ENCODE peak calls at places on chromosome 6, in ten cellular contexts. One of them, this sample, is unnamed.

GRCh38 chr6:158737082-158737709 is 82.0 kb downstream of the EZR start:
- DNase-seq in brain microvascular endothelial cell: no peak
- DNase-seq in glutamatergic neuron: no peak
- DNase-seq in epithelial cell of esophagus: no peak
- DNase-seq in endodermal cell: no peak
- DNase-seq in AG04450: no peak
- DNase-seq in AG10803: no peak
- DNase-seq in mammary epithelial cell: no peak
- DNase-seq in left ventricle myocardium inferior: no peak
- DNase-seq in fibroblast of mammary gland: no peak
- DNase-seq in this sample: no peak

GRCh38 chr6:72704979-72705378 is 83.1 kb downstream of the KCNQ5 start:
- DNase-seq in brain microvascular endothelial cell: no peak
- DNase-seq in glutamatergic neuron: no peak
- DNase-seq in epithelial cell of esophagus: peak; percentile 27
- DNase-seq in endodermal cell: no peak
- DNase-seq in AG04450: no peak
- DNase-seq in AG10803: no peak
- DNase-seq in mammary epithelial cell: no peak
- DNase-seq in left ventricle myocardium inferior: no peak
- DNase-seq in fibroblast of mammary gland: peak; percentile 5
- DNase-seq in this sample: no peak

GRCh38 chr6:138577151-138577915 is 78.0 kb upstream of the NHSL1 start:
- DNase-seq in brain microvascular endothelial cell: no peak
- DNase-seq in glutamatergic neuron: peak; percentile 35
- DNase-seq in epithelial cell of esophagus: no peak
- DNase-seq in endodermal cell: no peak
- DNase-seq in AG04450: no peak
- DNase-seq in AG10803: no peak
- DNase-seq in mammary epithelial cell: no peak
- DNase-seq in left ventricle myocardium inferior: no peak
- DNase-seq in fibroblast of mammary gland: no peak
- DNase-seq in this sample: peak; percentile 24

GRCh38 chr6:151782560-151782959 is 24.9 kb upstream of the ESR1 start:
- DNase-seq in brain microvascular endothelial cell: no peak
- DNase-seq in glutamatergic neuron: no peak
- DNase-seq in epithelial cell of esophagus: no peak
- DNase-seq in endodermal cell: no peak
- DNase-seq in AG04450: no peak
- DNase-seq in AG10803: no peak
- DNase-seq in mammary epithelial cell: no peak
- DNase-seq in left ventricle myocardium inferior: no peak
- DNase-seq in fibroblast of mammary gland: no peak
- DNase-seq in this sample: no peak

GRCh38 chr6:86536121-86536520 is 401.2 kb upstream of the HTR1E start:
- DNase-seq in brain microvascular endothelial cell: no peak
- DNase-seq in glutamatergic neuron: no peak
- DNase-seq in epithelial cell of esophagus: no peak
- DNase-seq in endodermal cell: no peak
- DNase-seq in AG04450: no peak
- DNase-seq in AG10803: no peak
- DNase-seq in mammary epithelial cell: no peak
- DNase-seq in left ventricle myocardium inferior: no peak
- DNase-seq in fibroblast of mammary gland: no peak
- DNase-seq in this sample: no peak

GRCh38 chr6:162819284-162819683 is 91.5 kb downstream of the PACRG start:
- DNase-seq in brain microvascular endothelial cell: no peak
- DNase-seq in glutamatergic neuron: no peak
- DNase-seq in epithelial cell of esophagus: no peak
- DNase-seq in endodermal cell: no peak
- DNase-seq in AG04450: no peak
- DNase-seq in AG10803: no peak
- DNase-seq in mammary epithelial cell: no peak
- DNase-seq in left ventricle myocardium inferior: no peak
- DNase-seq in fibroblast of mammary gland: no peak
- DNase-seq in this sample: no peak

GRCh38 chr6:22041797-22042489 is 254.9 kb downstream of the PRL start:
- DNase-seq in brain microvascular endothelial cell: peak; percentile 38
- DNase-seq in glutamatergic neuron: no peak
- DNase-seq in epithelial cell of esophagus: peak; percentile 22
- DNase-seq in endodermal cell: no peak
- DNase-seq in AG04450: peak; percentile 15
- DNase-seq in AG10803: peak; percentile 79
- DNase-seq in mammary epithelial cell: peak; percentile 23
- DNase-seq in left ventricle myocardium inferior: no peak
- DNase-seq in fibroblast of mammary gland: peak; percentile 74
- DNase-seq in this sample: no peak

GRCh38 chr6:37480951-37481597 is 18.6 kb downstream of the CCDC167 start:
- DNase-seq in brain microvascular endothelial cell: no peak
- DNase-seq in glutamatergic neuron: no peak
- DNase-seq in epithelial cell of esophagus: no peak
- DNase-seq in endodermal cell: peak; percentile 51
- DNase-seq in AG04450: no peak
- DNase-seq in AG10803: no peak
- DNase-seq in mammary epithelial cell: no peak
- DNase-seq in left ventricle myocardium inferior: no peak
- DNase-seq in fibroblast of mammary gland: no peak
- DNase-seq in this sample: no peak

GRCh38 chr6:490251-491037 is 98.9 kb downstream of the IRF4 start:
- DNase-seq in brain microvascular endothelial cell: no peak
- DNase-seq in glutamatergic neuron: no peak
- DNase-seq in epithelial cell of esophagus: no peak
- DNase-seq in endodermal cell: no peak
- DNase-seq in AG04450: no peak
- DNase-seq in AG10803: no peak
- DNase-seq in mammary epithelial cell: no peak
- DNase-seq in left ventricle myocardium inferior: no peak
- DNase-seq in fibroblast of mammary gland: no peak
- DNase-seq in this sample: no peak

GRCh38 chr6:165729307-165729936 is 66.4 kb upstream of the PDE10A start:
- DNase-seq in brain microvascular endothelial cell: peak; percentile 36
- DNase-seq in glutamatergic neuron: peak; percentile 45
- DNase-seq in epithelial cell of esophagus: peak; percentile 20
- DNase-seq in endodermal cell: peak; percentile 83
- DNase-seq in AG04450: no peak
- DNase-seq in AG10803: no peak
- DNase-seq in mammary epithelial cell: peak; percentile 1
- DNase-seq in left ventricle myocardium inferior: no peak
- DNase-seq in fibroblast of mammary gland: peak; percentile 14
- DNase-seq in this sample: peak; percentile 66

GRCh38 chr6:139364302-139364981 is 10.0 kb downstream of the CITED2 start:
- DNase-seq in brain microvascular endothelial cell: no peak
- DNase-seq in glutamatergic neuron: no peak
- DNase-seq in epithelial cell of esophagus: peak; percentile 52
- DNase-seq in endodermal cell: no peak
- DNase-seq in AG04450: no peak
- DNase-seq in AG10803: peak; percentile 60
- DNase-seq in mammary epithelial cell: peak; percentile 27
- DNase-seq in left ventricle myocardium inferior: no peak
- DNase-seq in fibroblast of mammary gland: peak; percentile 66
- DNase-seq in this sample: peak; percentile 4

GRCh38 chr6:135673671-135674309 is 176.2 kb upstream of the AHI1 start:
- DNase-seq in brain microvascular endothelial cell: peak; percentile 35
- DNase-seq in glutamatergic neuron: no peak
- DNase-seq in epithelial cell of esophagus: no peak
- DNase-seq in endodermal cell: no peak
- DNase-seq in AG04450: no peak
- DNase-seq in AG10803: peak; percentile 12
- DNase-seq in mammary epithelial cell: no peak
- DNase-seq in left ventricle myocardium inferior: no peak
- DNase-seq in fibroblast of mammary gland: peak; percentile 58
- DNase-seq in this sample: no peak

GRCh38 chr6:159170999-159171712 is 2.0 kb downstream of the FNDC1 start:
- DNase-seq in brain microvascular endothelial cell: peak; percentile 84
- DNase-seq in glutamatergic neuron: no peak
- DNase-seq in epithelial cell of esophagus: peak; percentile 27
- DNase-seq in endodermal cell: no peak
- DNase-seq in AG04450: peak; percentile 36
- DNase-seq in AG10803: peak; percentile 82
- DNase-seq in mammary epithelial cell: peak; percentile 14
- DNase-seq in left ventricle myocardium inferior: peak; percentile 33
- DNase-seq in fibroblast of mammary gland: peak; percentile 72
- DNase-seq in this sample: no peak

GRCh38 chr6:112683926-112684325 is 336.8 kb downstream of the RFPL4B start:
- DNase-seq in brain microvascular endothelial cell: peak; percentile 28
- DNase-seq in glutamatergic neuron: no peak
- DNase-seq in epithelial cell of esophagus: peak; percentile 81
- DNase-seq in endodermal cell: no peak
- DNase-seq in AG04450: peak; percentile 61
- DNase-seq in AG10803: peak; percentile 95
- DNase-seq in mammary epithelial cell: peak; percentile 78
- DNase-seq in left ventricle myocardium inferior: no peak
- DNase-seq in fibroblast of mammary gland: peak; percentile 95
- DNase-seq in this sample: no peak

GRCh38 chr6:113073611-113074191 is 726.6 kb downstream of the RFPL4B start:
- DNase-seq in brain microvascular endothelial cell: no peak
- DNase-seq in glutamatergic neuron: no peak
- DNase-seq in epithelial cell of esophagus: peak; percentile 7
- DNase-seq in endodermal cell: no peak
- DNase-seq in AG04450: no peak
- DNase-seq in AG10803: peak; percentile 80
- DNase-seq in mammary epithelial cell: peak; percentile 9
- DNase-seq in left ventricle myocardium inferior: no peak
- DNase-seq in fibroblast of mammary gland: peak; percentile 67
- DNase-seq in this sample: no peak

GRCh38 chr6:161455848-161456247 is 182.0 kb upstream of the AGPAT4 start:
- DNase-seq in brain microvascular endothelial cell: no peak
- DNase-seq in glutamatergic neuron: no peak
- DNase-seq in epithelial cell of esophagus: no peak
- DNase-seq in endodermal cell: no peak
- DNase-seq in AG04450: no peak
- DNase-seq in AG10803: no peak
- DNase-seq in mammary epithelial cell: no peak
- DNase-seq in left ventricle myocardium inferior: no peak
- DNase-seq in fibroblast of mammary gland: no peak
- DNase-seq in this sample: no peak

GRCh38 chr6:83536034-83536646 is 23.8 kb downstream of the PRSS35 start:
- DNase-seq in brain microvascular endothelial cell: peak; percentile 57
- DNase-seq in glutamatergic neuron: peak; percentile 69
- DNase-seq in epithelial cell of esophagus: peak; percentile 66
- DNase-seq in endodermal cell: peak; percentile 91
- DNase-seq in AG04450: no peak
- DNase-seq in AG10803: peak; percentile 49
- DNase-seq in mammary epithelial cell: peak; percentile 30
- DNase-seq in left ventricle myocardium inferior: no peak
- DNase-seq in fibroblast of mammary gland: peak; percentile 62
- DNase-seq in this sample: peak; percentile 68

GRCh38 chr6:38943964-38944363 is 104.6 kb upstream of the GLP1R start:
- DNase-seq in brain microvascular endothelial cell: no peak
- DNase-seq in glutamatergic neuron: no peak
- DNase-seq in epithelial cell of esophagus: no peak
- DNase-seq in endodermal cell: peak; percentile 74
- DNase-seq in AG04450: no peak
- DNase-seq in AG10803: no peak
- DNase-seq in mammary epithelial cell: no peak
- DNase-seq in left ventricle myocardium inferior: no peak
- DNase-seq in fibroblast of mammary gland: no peak
- DNase-seq in this sample: no peak
- TF ChIP-seq CTCF in brain microvascular endothelial cell: peak; percentile 4
- TF ChIP-seq CTCF in glutamatergic neuron: no peak
- TF ChIP-seq CTCF in epithelial cell of esophagus: no peak
- TF ChIP-seq CTCF in endodermal cell: peak; percentile 72
- TF ChIP-seq CTCF in AG04450: no peak
- TF ChIP-seq CTCF in AG10803: no peak
- TF ChIP-seq CTCF in mammary epithelial cell: peak; percentile 12
- TF ChIP-seq CTCF in left ventricle myocardium inferior: no peak
- TF ChIP-seq CTCF in fibroblast of mammary gland: no peak
- TF ChIP-seq CTCF in this sample: peak; percentile 6

DNA sequence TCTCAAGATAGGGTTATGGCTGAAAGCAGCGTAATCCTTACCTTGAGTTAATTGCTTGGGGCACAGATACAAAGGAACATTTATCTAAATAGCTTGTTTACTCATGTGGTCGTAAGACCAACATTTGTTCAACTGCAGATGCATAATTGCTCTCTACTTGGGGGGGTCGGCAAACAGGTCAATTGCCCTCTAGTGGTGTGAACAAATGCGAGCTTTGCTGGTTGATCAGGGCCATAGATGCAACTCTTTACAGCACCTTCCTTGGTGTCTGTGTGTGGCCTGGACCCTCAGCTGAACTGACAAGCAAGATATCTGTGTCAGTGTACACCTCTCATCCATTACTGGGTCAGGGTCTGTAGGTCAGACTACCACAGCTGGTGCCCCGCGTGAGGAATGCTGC is 24.1 kb downstream of the HLA-DPA1 start:
- DNase-seq in brain microvascular endothelial cell: no peak
- DNase-seq in glutamatergic neuron: no peak
- DNase-seq in epithelial cell of esophagus: no peak
- DNase-seq in endodermal cell: peak; percentile 52
- DNase-seq in AG04450: no peak
- DNase-seq in AG10803: no peak
- DNase-seq in mammary epithelial cell: no peak
- DNase-seq in left ventricle myocardium inferior: no peak
- DNase-seq in fibroblast of mammary gland: peak; percentile 2
- DNase-seq in this sample: no peak
- TF ChIP-seq CTCF in brain microvascular endothelial cell: peak; percentile 28
- TF ChIP-seq CTCF in glutamatergic neuron: no peak
- TF ChIP-seq CTCF in epithelial cell of esophagus: no peak
- TF ChIP-seq CTCF in endodermal cell: peak; percentile 67
- TF ChIP-seq CTCF in AG04450: peak; percentile 18
- TF ChIP-seq CTCF in AG10803: no peak
- TF ChIP-seq CTCF in mammary epithelial cell: no peak
- TF ChIP-seq CTCF in left ventricle myocardium inferior: peak; percentile 31
- TF ChIP-seq CTCF in fibroblast of mammary gland: peak; percentile 26
- TF ChIP-seq CTCF in this sample: no peak

DNA sequence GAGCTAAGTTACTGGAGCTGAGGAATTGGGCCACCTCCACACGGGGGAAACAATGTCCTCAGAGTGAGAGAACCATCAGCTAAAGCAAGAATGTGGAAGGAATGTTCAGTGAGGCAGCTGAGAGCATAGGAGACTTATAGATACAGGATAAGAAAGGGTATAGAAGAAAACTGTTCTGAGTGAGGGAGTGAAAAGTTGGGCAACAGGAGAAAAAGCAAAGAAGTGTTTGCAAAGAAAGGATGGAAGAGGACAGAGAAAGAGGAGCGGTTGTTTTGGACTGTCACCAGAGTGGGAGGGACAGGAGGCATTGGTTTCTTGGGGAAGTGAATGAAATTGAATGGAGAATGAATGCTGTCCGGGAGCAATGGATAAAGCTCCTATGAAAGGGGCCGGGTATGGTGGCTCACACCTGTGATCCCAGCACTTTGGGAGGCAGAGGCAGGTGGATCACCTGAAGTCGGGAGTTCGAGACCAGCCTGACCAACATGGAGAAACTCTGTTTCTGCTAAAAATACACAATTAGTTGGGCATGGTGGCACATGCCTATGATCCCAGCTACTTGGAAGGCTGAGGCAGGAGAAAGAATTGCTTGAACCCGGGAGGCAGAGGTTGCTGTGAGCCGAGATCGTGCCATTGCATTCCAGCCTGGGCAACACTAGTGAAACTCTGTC is 296.5 kb downstream of the ADGB start:
- DNase-seq in brain microvascular endothelial cell: no peak
- DNase-seq in glutamatergic neuron: no peak
- DNase-seq in epithelial cell of esophagus: no peak
- DNase-seq in endodermal cell: no peak
- DNase-seq in AG04450: no peak
- DNase-seq in AG10803: no peak
- DNase-seq in mammary epithelial cell: no peak
- DNase-seq in left ventricle myocardium inferior: no peak
- DNase-seq in fibroblast of mammary gland: no peak
- DNase-seq in this sample: no peak
- TF ChIP-seq CTCF in brain microvascular endothelial cell: no peak
- TF ChIP-seq CTCF in glutamatergic neuron: no peak
- TF ChIP-seq CTCF in epithelial cell of esophagus: no peak
- TF ChIP-seq CTCF in endodermal cell: no peak
- TF ChIP-seq CTCF in AG04450: no peak
- TF ChIP-seq CTCF in AG10803: no peak
- TF ChIP-seq CTCF in mammary epithelial cell: no peak
- TF ChIP-seq CTCF in left ventricle myocardium inferior: no peak
- TF ChIP-seq CTCF in fibroblast of mammary gland: no peak
- TF ChIP-seq CTCF in this sample: no peak

GRCh38 chr6:170158296-170159039 is 132.4 kb downstream of the DLL1 start:
- DNase-seq in brain microvascular endothelial cell: no peak
- DNase-seq in glutamatergic neuron: no peak
- DNase-seq in epithelial cell of esophagus: no peak
- DNase-seq in endodermal cell: no peak
- DNase-seq in AG04450: no peak
- DNase-seq in AG10803: no peak
- DNase-seq in mammary epithelial cell: no peak
- DNase-seq in left ventricle myocardium inferior: no peak
- DNase-seq in fibroblast of mammary gland: no peak
- DNase-seq in this sample: no peak
- TF ChIP-seq CTCF in brain microvascular endothelial cell: no peak
- TF ChIP-seq CTCF in glutamatergic neuron: no peak
- TF ChIP-seq CTCF in epithelial cell of esophagus: no peak
- TF ChIP-seq CTCF in endodermal cell: no peak
- TF ChIP-seq CTCF in AG04450: no peak
- TF ChIP-seq CTCF in AG10803: no peak
- TF ChIP-seq CTCF in mammary epithelial cell: no peak
- TF ChIP-seq CTCF in left ventricle myocardium inferior: no peak
- TF ChIP-seq CTCF in fibroblast of mammary gland: no peak
- TF ChIP-seq CTCF in this sample: no peak

This sample was measured in nephron progenitor cell.